ENCODE peak calls at places on chromosome 20, in seven cellular contexts. O is astrocyte of the spinal cord, D is fibroblast of lung, U is cardiac fibroblast, Y is activated B cell treated with CpG ODN at 0.5 μM for 24 hours, T is B cell, P is PC-9. V is an unnamed sample.

GRCh38 chr20:22579119-22579427 is 5.3 kb downstream of the FOXA2 start:
- DNase-seq in T (no peak), P (no peak), D (no peak), U (no peak), O (no peak), Y (no peak), V (no peak)

GRCh38 chr20:48722737-48723191 is 105.0 kb downstream of the PREX1 start:
- DNase-seq in O (peak; percentile 68), T (peak; percentile 43), Y (no peak), U (peak; percentile 80), D (peak; percentile 50), P (no peak), V (peak; percentile 37)

GRCh38 chr20:49853640-49854039 is 41.0 kb downstream of the SLC9A8 start:
- DNase-seq in D (peak; percentile 73), T (no peak), O (peak; percentile 72), Y (no peak), P (peak; percentile 51), U (peak; percentile 72), V (peak; percentile 18)

GRCh38 chr20:19821605-19822004 is 63.5 kb downstream of the RIN2 start:
- DNase-seq in U (no peak), P (no peak), D (no peak), O (no peak), T (no peak), Y (no peak), V (no peak)

GRCh38 chr20:50356522-50356880 is 153.7 kb upstream of the PTPN1 start:
- DNase-seq in U (no peak), Y (no peak), P (no peak), O (no peak), T (no peak), D (no peak), V (no peak)

GRCh38 chr20:51305316-51306052 is 237.0 kb downstream of the NFATC2 start:
- DNase-seq in D (no peak), O (no peak), T (no peak), Y (no peak), U (no peak), P (no peak), V (no peak)

GRCh38 chr20:51091564-51092195 is 68.8 kb upstream of the KCNG1 start:
- DNase-seq in U (no peak), T (no peak), O (no peak), D (no peak), P (no peak), Y (no peak), V (no peak)

GRCh38 chr20:22908944-22909343 is 126.2 kb upstream of the SSTR4 start:
- DNase-seq in D (no peak), O (no peak), U (no peak), T (no peak), P (no peak), Y (no peak), V (no peak)

GRCh38 chr20:53806683-53807401 is 213.2 kb upstream of the ZNF217 start:
- DNase-seq in Y (no peak), U (no peak), P (no peak), O (no peak), D (no peak), T (no peak), V (no peak)

GRCh38 chr20:44028868-44029847 is 114.5 kb downstream of the TOX2 start:
- DNase-seq in Y (no peak), U (no peak), T (no peak), P (no peak), D (no peak), O (no peak), V (no peak)

GRCh38 chr20:58694241-58695083 is 1.9 kb downstream of the NPEPL1 start:
- DNase-seq in D (no peak), P (no peak), Y (no peak), O (no peak), U (no peak), T (no peak), V (no peak)

GRCh38 chr20:53162251-53162835 is 190.2 kb downstream of the TSHZ2 start:
- DNase-seq in Y (no peak), U (peak; percentile 51), P (no peak), T (peak; percentile 14), O (peak; percentile 72), D (peak; percentile 91), V (peak; percentile 60)

GRCh38 chr20:1417273-1417672 is 24.4 kb upstream of the FKBP1A start:
- DNase-seq in U (peak; percentile 40), P (peak; percentile 54), D (peak; percentile 48), Y (no peak), O (peak; percentile 46), T (no peak), V (no peak)

GRCh38 chr20:31989030-31989645 is 21.1 kb upstream of the CCM2L start:
- DNase-seq in U (no peak), O (no peak), P (no peak), D (no peak), Y (no peak), T (no peak), V (no peak)

GRCh38 chr20:37071481-37071911 is 24.3 kb downstream of the RBL1 start:
- DNase-seq in D (peak; percentile 62), O (peak; percentile 39), Y (no peak), T (no peak), U (peak; percentile 21), P (no peak), V (no peak)

GRCh38 chr20:64142546-64142945 is 21.7 kb upstream of the MYT1 start:
- DNase-seq in T (no peak), D (no peak), U (no peak), P (no peak), Y (no peak), O (no peak), V (no peak)

GRCh38 chr20:44711237-44711636 is 3.9 kb upstream of the CCN5 start:
- DNase-seq in Y (no peak), D (no peak), T (no peak), O (no peak), P (no peak), U (peak; percentile 90), V (no peak)

GRCh38 chr20:25077610-25078169 is 4.3 kb downstream of the VSX1 start:
- DNase-seq in Y (no peak), T (no peak), P (peak; percentile 46), U (peak; percentile 37), D (peak; percentile 14), O (no peak), V (no peak)

GRCh38 chr20:22723659-22724058 is 139.3 kb upstream of the FOXA2 start:
- DNase-seq in T (no peak), Y (no peak), P (no peak), O (no peak), U (peak; percentile 37), D (no peak), V (no peak)

GRCh38 chr20:15930324-15931305 is 642.6 kb downstream of the KIF16B start:
- DNase-seq in D (peak; percentile 5), U (peak; percentile 5), Y (no peak), O (peak; percentile 47), P (no peak), T (no peak), V (no peak)
- TF ChIP-seq CTCF in D (peak; percentile 54), U (peak; percentile 28), Y (no peak), O (peak; percentile 62), P (peak; percentile 80), T (peak; percentile 64), V (no peak)

GRCh38 chr20:46689754-46690085 is 476 bp upstream of the TP53RK start:
- DNase-seq in D (no peak), T (peak; percentile 90), P (no peak), O (no peak), Y (no peak), U (no peak), V (no peak)

GRCh38 chr20:46683939-46684750 is 5.1 kb downstream of the TP53RK start:
- DNase-seq in T (no peak), O (peak; percentile 69), D (peak; percentile 66), U (peak; percentile 70), Y (no peak), P (peak; percentile 72), V (no peak)

GRCh38 chr20:46688151-46689081 is 828 bp downstream of the TP53RK start:
- DNase-seq in P (no peak), T (no peak), Y (no peak), U (peak; percentile 52), O (peak; percentile 28), D (peak; percentile 42), V (no peak)

GRCh38 chr20:46690219-46691111 is 1.2 kb upstream of the TP53RK start:
- DNase-seq in O (peak; percentile 13), P (no peak), D (peak; percentile 40), U (peak; percentile 27), T (no peak), Y (no peak), V (no peak)

GRCh38 chr20:46689082-46689753 is at the start of gene TP53RK:
- DNase-seq in P (peak; percentile 100), O (peak; percentile 100), D (peak; percentile 100), Y (peak; percentile 89), U (peak; percentile 100), T (peak; percentile 89), V (peak; percentile 100)
- TF ChIP-seq CTCF in P (peak; percentile 28), O (no peak), D (no peak), Y (no peak), U (no peak), T (peak; percentile 34), V (peak; percentile 51)

DNA sequence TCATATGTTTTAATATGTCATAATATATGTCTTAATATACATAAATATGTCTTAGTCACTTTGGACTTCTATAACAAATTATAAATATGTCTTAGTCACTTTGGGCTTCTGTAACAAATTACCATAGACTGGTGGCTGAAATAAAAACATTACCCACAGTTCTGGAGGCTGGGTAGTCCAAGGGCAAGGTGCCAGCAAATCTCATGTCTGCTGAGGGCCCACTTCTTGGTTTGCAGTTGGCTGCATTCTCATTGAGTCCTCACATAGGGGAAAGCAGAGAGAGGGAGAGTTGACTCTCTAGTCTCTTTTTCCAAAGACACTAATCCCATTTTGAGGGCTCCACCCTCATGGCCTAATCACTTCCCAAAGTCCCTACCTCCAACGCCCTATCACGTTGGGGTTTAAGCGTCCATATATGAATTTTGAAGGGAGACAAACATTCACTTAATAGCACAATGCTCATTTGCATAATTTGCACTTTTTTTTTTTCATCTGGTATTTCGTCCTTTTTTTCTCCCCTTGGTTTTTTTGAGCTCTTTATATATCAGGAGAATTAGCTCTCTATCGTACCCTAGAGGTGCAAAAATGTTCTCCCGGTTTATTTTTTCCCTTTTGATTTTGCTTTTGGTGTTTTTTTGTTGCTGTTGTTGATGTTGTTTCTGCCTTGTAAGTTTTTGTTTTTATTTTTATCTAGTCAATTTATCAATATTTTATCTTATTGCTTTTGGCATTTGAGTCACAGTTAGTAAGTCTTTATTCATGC is 266.4 kb downstream of the PLCB1 start:
- DNase-seq in D (no peak), T (no peak), Y (no peak), U (no peak), P (no peak), O (no peak), V (no peak)
- TF ChIP-seq CTCF in D (no peak), T (no peak), Y (no peak), U (peak; percentile 17), P (no peak), O (peak; percentile 16), V (no peak)

DNA sequence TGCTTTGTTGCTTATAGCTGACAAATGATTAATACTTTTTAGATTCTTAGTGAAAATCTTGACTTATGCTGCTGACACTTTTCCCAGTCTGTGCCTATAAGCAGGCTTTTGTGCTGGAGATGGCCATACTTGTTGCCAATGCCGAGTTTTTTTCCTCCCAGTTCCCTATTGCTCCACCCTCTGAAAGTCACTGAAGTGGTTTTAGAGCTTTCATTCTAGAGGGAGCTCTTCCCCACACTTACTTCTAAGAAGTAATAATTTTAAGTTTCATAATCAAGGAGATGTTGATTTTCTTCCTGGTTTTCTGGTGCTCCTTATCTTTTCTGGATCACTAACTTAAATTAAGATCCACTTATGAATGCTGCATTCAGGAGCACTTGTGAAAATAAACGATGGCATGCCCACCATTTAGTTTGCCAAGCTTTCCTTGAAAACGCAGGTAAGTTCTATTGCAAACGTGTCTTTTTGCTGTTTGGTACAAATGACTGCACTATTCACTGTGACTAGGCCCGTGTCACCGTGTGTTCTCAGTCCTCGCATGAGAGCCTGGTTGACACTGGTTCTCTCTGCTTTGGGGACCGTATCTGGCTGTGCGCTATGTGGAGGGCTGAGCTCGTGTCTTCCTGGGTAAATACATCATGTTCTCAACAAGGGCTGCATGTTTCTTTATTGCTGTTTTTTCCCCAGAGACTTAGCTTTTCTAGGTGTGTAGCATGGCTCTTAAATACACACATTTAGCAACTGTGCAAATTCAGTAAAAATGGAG is 50.2 kb downstream of the GFRA4 start:
- DNase-seq in O (no peak), D (no peak), T (no peak), P (no peak), U (peak; percentile 20), Y (no peak), V (no peak)
- TF ChIP-seq CTCF in O (no peak), D (no peak), T (no peak), P (no peak), U (no peak), Y (no peak), V (no peak)

V was measured in Calu3.